ENCODE peak calls at places on chromosomes 5 and 9, in six cellular contexts. S is NCI-H748 treated with DMSO at 0.1 percent for 48 hours; C is GM20000; Y is stimulated activated CD8-positive, alpha-beta memory T cell treated with anti-CD3 and anti-CD28 coated beads, Interleukin-4, amount 100 ng/mL, for 1 hour; H is EL; O is WTC11. D is an unnamed sample.

GRCh38 chr5:59276886-59277514 is 616.5 kb downstream of the PDE4D start:
- DNase-seq in S (no peak), C (no peak), Y (no peak), H (no peak), O (no peak), D (no peak)

GRCh38 chr9:122201641-122202040 is 27.1 kb downstream of the LHX6 start:
- DNase-seq in S (no peak), C (no peak), Y (no peak), H (peak), O (no peak), D (peak)

GRCh38 chr5:155017610-155018009 is 4.1 kb downstream of the KIF4B start:
- DNase-seq in S (no peak), C (peak), Y (no peak), H (no peak), O (no peak), D (no peak)

GRCh38 chr9:32486839-32487562 is 39.0 kb downstream of the RIGI start:
- DNase-seq in S (no peak), C (no peak), Y (no peak), H (peak), O (no peak), D (no peak)

GRCh38 chr5:52787600-52788504 is at the start of the genes ITGA1 and PELO:
- DNase-seq in S (peak), C (peak), Y (no peak), H (peak), O (peak), D (peak)

GRCh38 chr9:37372839-37373238 is 49.7 kb upstream of the GRHPR start:
- DNase-seq in S (no peak), C (no peak), Y (no peak), H (no peak), O (no peak), D (no peak)

GRCh38 chr5:52783226-52783959 is 4.3 kb upstream of the ITGA1 start:
- DNase-seq in S (no peak), C (no peak), Y (no peak), H (peak), O (no peak), D (peak)

GRCh38 chr5:143812085-143812705 is at the start of gene HMHB1:
- DNase-seq in S (no peak), C (no peak), Y (no peak), H (no peak), O (no peak), D (no peak)

GRCh38 chr5:82162568-82162967 is 115.6 kb downstream of the RPS23 start:
- DNase-seq in S (no peak), C (no peak), Y (no peak), H (no peak), O (no peak), D (no peak)

GRCh38 chr9:114308361-114308950 is 14.4 kb upstream of the ORM1 start:
- DNase-seq in S (no peak), C (no peak), Y (no peak), H (no peak), O (no peak), D (no peak)

GRCh38 chr9:85508616-85509015 is 233.1 kb downstream of the AGTPBP1 start:
- DNase-seq in S (no peak), C (no peak), Y (no peak), H (no peak), O (no peak), D (no peak)

GRCh38 chr9:20319641-20320337 is 302.5 kb downstream of the MLLT3 start:
- DNase-seq in S (peak), C (no peak), Y (no peak), H (peak), O (no peak), D (peak)

GRCh38 chr5:82222597-82223574 is 55.3 kb downstream of the RPS23 start:
- DNase-seq in S (no peak), C (no peak), Y (no peak), H (no peak), O (no peak), D (peak)

GRCh38 chr5:74375271-74375670 is 265.3 kb downstream of the ENC1 start:
- DNase-seq in S (no peak), C (no peak), Y (no peak), H (no peak), O (no peak), D (no peak)